ENCODE peak calls at places on chromosomes 7 and 10, in ten cellular contexts. Z is renal cortical epithelial cell; J is T follicular helper cell; P is lung microvascular endothelial cell; T is activated naive CD4-positive, alpha-beta T cell treated with anti-CD3 and anti-CD28 coated beads, Interleukin-2, amount 50 U/mL, for 16 hours; X is stimulated activated CD4-positive, alpha-beta T cell treated with anti-CD3 and anti-CD28 coated beads, Interleukin-2, amount 100 ng/mL, for 24 hours; I is CD4-positive, alpha-beta memory T cell; W is transverse colon; C is prostate gland; N is tibial artery. M is an unnamed sample.

GRCh38 chr7:130145424-130146106 is 59.6 kb downstream of the TMEM209 start:
- DNase-seq in Z (no peak), J (no peak), P (no peak), T (no peak), X (no peak), I (no peak), W (no peak), C (no peak), N (no peak), M (no peak)

GRCh38 chr10:127904931-127905622 is 1.8 kb upstream of the PTPRE start:
- DNase-seq in Z (no peak), J (no peak), P (no peak), T (no peak), X (peak; percentile 11), I (no peak), W (no peak), C (no peak), N (peak; percentile 42), M (no peak)

GRCh38 chr7:74039337-74039736 is 11.4 kb downstream of the ELN start:
- DNase-seq in Z (no peak), J (no peak), P (no peak), T (no peak), X (no peak), I (no peak), W (no peak), C (peak; percentile 67), N (no peak), M (no peak)

GRCh38 chr7:155562106-155562505 is 15.7 kb upstream of the CNPY1 start:
- DNase-seq in Z (no peak), J (no peak), P (no peak), T (no peak), X (no peak), I (no peak), W (no peak), C (no peak), N (no peak), M (no peak)

GRCh38 chr10:97582169-97582568 is 2.0 kb upstream of the HOGA1 start:
- DNase-seq in Z (no peak), J (no peak), P (no peak), T (no peak), X (no peak), I (no peak), W (no peak), C (no peak), N (no peak), M (no peak)

GRCh38 chr10:7428673-7429350 is 18.0 kb upstream of the SFMBT2 start:
- DNase-seq in Z (no peak), J (no peak), P (no peak), T (no peak), X (no peak), I (no peak), W (no peak), C (no peak), N (no peak), M (no peak)

GRCh38 chr7:141210862-141211261 is 137.0 kb downstream of the TMEM178B start:
- DNase-seq in Z (no peak), J (no peak), P (no peak), T (no peak), X (no peak), I (no peak), W (no peak), C (no peak), N (no peak), M (no peak)

GRCh38 chr10:132455986-132456847 is 59.2 kb downstream of the PWWP2B start:
- DNase-seq in Z (no peak), J (no peak), P (no peak), T (no peak), X (no peak), I (no peak), W (no peak), C (no peak), N (peak; percentile 53), M (no peak)

GRCh38 chr10:130042386-130042785 is 68.2 kb downstream of the C10orf143 start:
- DNase-seq in Z (no peak), J (no peak), P (no peak), T (no peak), X (no peak), I (no peak), W (no peak), C (no peak), N (peak; percentile 15), M (no peak)

GRCh38 chr10:34102237-34102673 is 712.8 kb downstream of the PARD3 start:
- DNase-seq in Z (no peak), J (no peak), P (peak; percentile 22), T (no peak), X (no peak), I (no peak), W (peak; percentile 35), C (peak; percentile 25), N (peak; percentile 83), M (no peak)

GRCh38 chr7:155509725-155510551 is 36.4 kb downstream of the CNPY1 start:
- DNase-seq in Z (no peak), J (no peak), P (no peak), T (no peak), X (no peak), I (no peak), W (no peak), C (no peak), N (no peak), M (no peak)

GRCh38 chr10:4501306-4501705 is 324.7 kb upstream of the AKR1E2 start:
- DNase-seq in Z (peak; percentile 90), J (no peak), P (peak; percentile 91), T (no peak), X (no peak), I (no peak), W (no peak), C (no peak), N (no peak), M (no peak)

GRCh38 chr10:58653139-58653538 is 140.5 kb downstream of the BICC1 start:
- DNase-seq in Z (no peak), J (no peak), P (no peak), T (no peak), X (no peak), I (no peak), W (no peak), C (no peak), N (no peak), M (no peak)

GRCh38 chr10:43310872-43311271 is 44.0 kb upstream of the RASGEF1A start:
- DNase-seq in Z (no peak), J (no peak), P (no peak), T (no peak), X (no peak), I (no peak), W (no peak), C (no peak), N (peak; percentile 23), M (no peak)

GRCh38 chr7:15558747-15559146 is 3.1 kb downstream of the AGMO start:
- DNase-seq in Z (peak; percentile 61), J (no peak), P (no peak), T (no peak), X (no peak), I (no peak), W (no peak), C (no peak), N (no peak), M (no peak)

GRCh38 chr7:94511763-94512162 is 2.2 kb downstream of the CASD1 start:
- DNase-seq in Z (peak; percentile 73), J (no peak), P (peak; percentile 16), T (no peak), X (no peak), I (no peak), W (no peak), C (no peak), N (no peak), M (no peak)

GRCh38 chr10:124639646-124640045 is 104.5 kb downstream of the FAM53B start:
- DNase-seq in Z (no peak), J (no peak), P (no peak), T (no peak), X (no peak), I (no peak), W (no peak), C (no peak), N (no peak), M (no peak)

GRCh38 chr7:23811540-23811939 is 101.5 kb downstream of the STK31 start:
- DNase-seq in Z (no peak), J (no peak), P (no peak), T (no peak), X (no peak), I (peak; percentile 4), W (no peak), C (no peak), N (no peak), M (no peak)

GRCh38 chr10:87651801-87652200 is 7.9 kb upstream of the PAPSS2 start:
- DNase-seq in Z (no peak), J (no peak), P (no peak), T (no peak), X (no peak), I (no peak), W (no peak), C (no peak), N (no peak), M (no peak)

GRCh38 chr10:27258838-27259532 is 18.4 kb upstream of the ACBD5 start:
- DNase-seq in Z (no peak), J (no peak), P (no peak), T (peak; percentile 34), X (peak; percentile 31), I (no peak), W (peak; percentile 27), C (no peak), N (no peak), M (no peak)

GRCh38 chr7:152527610-152528032 is 91.8 kb upstream of the KMT2C start:
- DNase-seq in Z (no peak), J (no peak), P (no peak), T (no peak), X (no peak), I (no peak), W (no peak), C (peak; percentile 40), N (no peak), M (no peak)

GRCh38 chr7:132485600-132486594 is 90.4 kb downstream of the PLXNA4 start:
- DNase-seq in Z (no peak), J (peak; percentile 14), P (peak; percentile 42), T (no peak), X (no peak), I (peak; percentile 80), W (no peak), C (no peak), N (peak; percentile 71), M (no peak)

GRCh38 chr7:6536262-6536770 is 14.9 kb downstream of the GRID2IP start:
- DNase-seq in Z (no peak), J (no peak), P (no peak), T (no peak), X (no peak), I (no peak), W (peak; percentile 28), C (no peak), N (no peak), M (no peak)

GRCh38 chr7:101971457-101971856 is 154.0 kb downstream of the CUX1 start:
- DNase-seq in Z (no peak), J (no peak), P (no peak), T (no peak), X (no peak), I (no peak), W (no peak), C (no peak), N (no peak), M (no peak)

GRCh38 chr7:79877874-79878465 is 256.7 kb upstream of the GNAI1 start:
- DNase-seq in Z (no peak), J (no peak), P (no peak), T (no peak), X (no peak), I (no peak), W (no peak), C (no peak), N (no peak), M (no peak)

GRCh38 chr7:87220734-87221215 is 1.2 kb upstream of the TMEM243 start:
- DNase-seq in Z (peak; percentile 31), J (no peak), P (no peak), T (no peak), X (no peak), I (no peak), W (peak; percentile 28), C (peak; percentile 22), N (no peak), M (no peak)

M was measured in activated T-helper 2 cell treated with anti-CD3 and anti-CD28 coated beads, Interferon-gamma antibody, Interleukin-2, Interleukin-4, amounts not matched to agents 10 μg/mL and 5 μg/mL and 100 μg/mL, durations not matched to agents 14 hours and 24 hours and 36 hours.